ENCODE peak calls at places on chromosomes 4 and X, in ten cellular contexts. E is CD4-positive, alpha-beta T cell; Q is CD8-positive, alpha-beta T cell; D is lung; I is PC-9; W is left lung; S is Peyer's patch; U is pancreas; M is A549; P is suprapubic skin. Z is an unnamed sample.

GRCh38 chrX:128975716-128976115 is 547.6 kb downstream of the SMARCA1 start:
- DNase-seq in W (no peak), S (peak), M (peak), U (peak), E (no peak), Q (no peak), P (no peak), I (peak), D (no peak), Z (no peak)

GRCh38 chr4:83556006-83556712 is 20.3 kb downstream of the GPAT3 start:
- DNase-seq in P (no peak), Q (no peak), U (no peak), S (no peak), I (no peak), W (no peak), E (no peak), D (no peak), M (no peak), Z (no peak)

GRCh38 chr4:76569695-76570094 is 134.7 kb downstream of the SHROOM3 start:
- DNase-seq in W (no peak), M (no peak), S (no peak), E (no peak), I (no peak), D (no peak), P (no peak), U (no peak), Q (no peak), Z (no peak)

GRCh38 chrX:475926-476723 is 89.4 kb upstream of the PPP2R3B start:
- DNase-seq in Q (no peak), D (no peak), P (no peak), W (no peak), I (peak), E (no peak), M (no peak), S (no peak), U (no peak), Z (no peak)

GRCh38 chrX:41481264-41482109 is 34.3 kb downstream of the NYX start:
- DNase-seq in M (peak), S (no peak), D (no peak), U (no peak), P (no peak), I (no peak), Q (no peak), W (no peak), E (no peak), Z (no peak)

GRCh38 chr4:185589067-185589844 is 53.9 kb upstream of the PDLIM3 start:
- DNase-seq in U (no peak), E (no peak), I (no peak), D (no peak), Q (no peak), M (no peak), W (no peak), P (no peak), S (no peak), Z (no peak)

GRCh38 chr4:111952708-111953107 is 192.5 kb upstream of the FAM241A start:
- DNase-seq in D (no peak), Q (no peak), M (no peak), W (no peak), I (no peak), S (no peak), U (no peak), P (no peak), E (no peak), Z (no peak)

GRCh38 chrX:47179928-47180255 is 13.7 kb upstream of the UBA1 start:
- DNase-seq in M (no peak), Q (no peak), I (no peak), P (no peak), S (peak), U (no peak), E (no peak), W (peak), D (no peak), Z (no peak)

GRCh38 chrX:20664774-20665173 is 398.1 kb upstream of the RPS6KA3 start:
- DNase-seq in U (no peak), D (no peak), I (no peak), W (no peak), S (no peak), E (no peak), P (no peak), M (no peak), Q (no peak), Z (no peak)

GRCh38 chr4:78764498-78764961 is 11.6 kb upstream of the BMP2K start:
- DNase-seq in E (no peak), P (no peak), M (no peak), S (no peak), W (no peak), I (no peak), Q (no peak), D (no peak), U (no peak), Z (peak)

GRCh38 chrX:74535211-74535621 is 79.2 kb downstream of the RLIM start:
- DNase-seq in U (peak), S (peak), E (no peak), P (no peak), D (no peak), M (no peak), Q (no peak), I (no peak), W (no peak), Z (no peak)

GRCh38 chr4:82217986-82218715 is 155.6 kb downstream of the HNRNPD start:
- DNase-seq in S (no peak), I (no peak), M (no peak), P (no peak), W (no peak), E (no peak), D (no peak), U (no peak), Q (no peak), Z (no peak)

GRCh38 chr4:153467897-153468262 is 1.7 kb downstream of the TMEM131L start:
- DNase-seq in M (no peak), E (no peak), D (no peak), P (no peak), Q (no peak), S (no peak), U (no peak), W (no peak), I (no peak), Z (no peak)

GRCh38 chr4:35252866-35253265 is 991.4 kb downstream of the ARAP2 start:
- DNase-seq in E (no peak), P (no peak), W (no peak), S (no peak), D (no peak), M (no peak), Q (no peak), I (no peak), U (no peak), Z (no peak)

GRCh38 chr4:742742-743311 is 37.2 kb downstream of the PCGF3 start:
- DNase-seq in W (peak), M (peak), D (peak), U (peak), E (peak), Q (peak), P (no peak), S (peak), I (peak), Z (no peak)

GRCh38 chr4:11408569-11408968 is 20.1 kb downstream of the HS3ST1 start:
- DNase-seq in U (no peak), S (no peak), I (no peak), Q (no peak), M (no peak), W (no peak), E (no peak), P (no peak), D (no peak), Z (no peak)

GRCh38 chr4:85919488-85919887 is 440.4 kb downstream of the MAPK10 start:
- DNase-seq in D (no peak), M (no peak), W (no peak), E (no peak), Q (no peak), I (no peak), U (no peak), S (no peak), P (no peak), Z (no peak)

DNA sequence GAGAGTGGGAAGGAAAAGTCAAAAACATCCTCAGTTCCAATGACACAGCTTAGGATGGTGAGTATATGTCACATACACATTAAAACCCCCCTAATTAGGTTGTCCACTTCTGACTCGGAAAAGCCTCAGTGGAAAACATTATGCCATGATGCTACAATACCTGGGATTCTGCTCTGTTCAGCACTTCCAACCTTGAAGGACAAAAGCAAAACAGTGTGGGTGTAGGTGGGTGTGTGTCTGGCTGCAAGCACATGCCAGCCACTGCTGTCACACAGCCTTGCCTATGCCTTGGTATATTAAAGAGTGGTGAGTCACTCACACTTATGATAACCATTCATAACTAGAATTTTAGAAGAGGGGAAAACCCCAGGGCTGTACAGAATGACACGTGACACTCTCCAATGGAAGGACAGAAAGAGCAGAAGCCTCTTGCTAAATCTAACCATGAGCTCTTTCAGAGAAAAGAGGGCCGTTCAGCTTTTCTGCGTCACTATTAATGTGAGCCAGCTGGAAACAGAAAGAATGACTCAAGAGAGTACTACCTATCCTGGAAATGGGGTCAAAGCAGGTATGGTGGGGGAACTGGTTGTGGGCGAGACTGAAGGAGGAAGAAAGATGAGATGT is 159.6 kb downstream of the TET2 start:
- DNase-seq in Q (no peak), W (peak), U (no peak), S (no peak), I (peak), D (peak), E (no peak), P (no peak), M (no peak), Z (peak)
- H3K27ac ChIP-seq in Q (no peak), W (no peak), U (no peak), S (no peak), I (no peak), D (no peak), E (no peak), P (no peak), M (no peak), Z (no peak)

DNA sequence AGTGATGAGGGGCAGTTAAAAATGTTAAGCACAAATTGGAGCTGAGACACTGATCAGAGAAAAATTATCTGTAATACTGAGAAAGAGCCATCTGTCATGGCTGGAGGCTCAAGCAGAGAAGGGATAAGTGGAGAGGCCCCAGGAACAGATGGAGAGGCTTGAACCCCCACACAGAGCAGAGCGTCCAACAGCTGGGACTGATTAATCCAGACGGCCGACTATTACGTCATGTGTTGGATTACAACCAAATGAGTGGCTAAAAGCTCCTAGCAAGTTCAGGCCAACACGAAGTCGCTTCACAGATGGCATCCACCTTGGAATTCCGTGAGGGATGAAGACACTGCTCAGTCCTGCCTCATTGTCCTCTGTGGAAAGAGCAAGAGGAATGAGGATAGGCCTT is 57.7 kb upstream of the ATXN3L start:
- DNase-seq in I (no peak), S (no peak), D (no peak), P (no peak), W (no peak), U (no peak), E (no peak), Q (no peak), M (no peak), Z (no peak)
- H3K27ac ChIP-seq in I (no peak), S (no peak), D (no peak), P (peak), W (no peak), U (no peak), E (no peak), Q (no peak), M (no peak), Z (peak)

DNA sequence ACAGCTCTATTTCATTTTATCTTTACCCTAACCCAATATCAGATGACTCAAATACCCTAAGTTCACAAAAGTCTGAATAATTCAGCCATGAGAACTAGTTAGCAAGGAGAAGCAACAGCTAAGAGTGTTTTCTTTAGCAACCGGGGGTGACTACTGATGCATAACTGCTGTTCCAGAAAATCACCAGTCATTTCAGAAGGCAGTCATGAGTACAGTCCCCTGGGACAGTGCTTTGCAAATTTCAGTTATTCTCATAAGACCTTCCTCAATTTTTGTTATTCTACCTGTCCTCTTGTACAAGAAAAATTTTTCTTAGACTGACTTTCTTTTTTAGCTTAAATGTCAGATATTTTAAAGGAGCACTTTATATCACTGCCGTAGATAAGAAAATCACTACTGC is 16.4 kb downstream of the BANK1 start:
- DNase-seq in M (no peak), Q (no peak), E (no peak), U (no peak), I (no peak), P (no peak), W (no peak), S (peak), D (no peak), Z (no peak)
- H3K27ac ChIP-seq in M (no peak), Q (no peak), E (no peak), U (no peak), I (no peak), P (no peak), W (no peak), S (peak), D (no peak), Z (no peak)

GRCh38 chr4:66565796-66566195 is 895.5 kb upstream of the EPHA5 start:
- DNase-seq in M (no peak), U (no peak), S (no peak), I (no peak), E (no peak), P (no peak), Q (no peak), W (no peak), D (no peak), Z (no peak)

GRCh38 chr4:66568001-66568400 is 897.7 kb upstream of the EPHA5 start:
- DNase-seq in U (no peak), E (no peak), S (no peak), I (no peak), D (no peak), P (no peak), Q (no peak), M (no peak), W (no peak), Z (no peak)

GRCh38 chr4:66568431-66568830 is 898.1 kb upstream of the EPHA5 start:
- DNase-seq in I (no peak), S (no peak), U (no peak), W (no peak), Q (no peak), M (no peak), P (no peak), D (no peak), E (no peak), Z (no peak)

GRCh38 chr4:66569228-66569627 is 898.9 kb upstream of the EPHA5 start:
- DNase-seq in U (no peak), W (no peak), S (no peak), P (no peak), I (no peak), Q (no peak), M (no peak), E (no peak), D (no peak), Z (no peak)

DNA sequence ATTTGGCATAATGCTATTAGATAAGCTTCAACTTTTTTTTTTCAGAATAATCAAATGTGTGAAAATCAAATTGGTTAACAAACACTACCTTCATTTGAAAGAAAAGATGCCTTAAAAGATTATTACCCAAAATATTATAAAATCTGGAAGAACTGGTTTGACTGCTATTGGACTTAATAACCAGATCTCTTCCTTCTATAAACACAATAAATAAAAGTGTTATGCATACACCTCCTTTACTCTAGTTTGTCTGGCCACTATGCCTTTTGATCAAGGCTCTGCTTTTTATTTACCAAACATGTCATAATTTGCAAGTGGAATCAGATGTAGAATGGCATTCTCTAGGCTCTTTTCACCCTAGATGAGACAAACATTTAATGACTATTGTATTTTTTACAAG is 897.3 kb upstream of the EPHA5 start:
- DNase-seq in W (no peak), P (no peak), S (no peak), I (no peak), U (no peak), D (no peak), M (no peak), Q (no peak), E (no peak), Z (no peak)
- H3K27ac ChIP-seq in W (no peak), P (no peak), S (no peak), I (no peak), U (no peak), D (no peak), M (peak), Q (no peak), E (no peak), Z (no peak)

Z was measured in epithelial cell of prostate.